ENCODE peak calls at places on chromosome 14, in six cellular contexts. O, Y, E, J, H and R are unnamed samples.

GRCh38 chr14:73216035-73216434 is 21.3 kb upstream of the PAPLN start:
- DNase-seq in H (no peak), E (no peak), J (no peak), Y (no peak), O (no peak), R (no peak)

GRCh38 chr14:52458721-52459085 is 93.6 kb downstream of the TXNDC16 start:
- DNase-seq in H (no peak), E (no peak), J (no peak), O (no peak), Y (no peak), R (no peak)

GRCh38 chr14:24298892-24299254 is 707 bp downstream of the DHRS1 start:
- DNase-seq in Y (no peak), O (peak), J (peak), E (peak), H (peak), R (peak)

GRCh38 chr14:23951590-23952143 is 1.9 kb upstream of the DHRS4 start:
- DNase-seq in Y (no peak), O (no peak), H (no peak), J (no peak), E (no peak), R (peak)

GRCh38 chr14:37597538-37598084 is 2.2 kb downstream of the TTC6 start:
- DNase-seq in O (no peak), Y (no peak), J (no peak), H (peak), E (no peak), R (no peak)

GRCh38 chr14:23423657-23424056 is 11.8 kb downstream of the MYH7 start:
- DNase-seq in O (no peak), E (no peak), Y (no peak), J (no peak), H (no peak), R (no peak)

GRCh38 chr14:69259531-69260245 is at the start of gene GALNT16:
- DNase-seq in H (peak), E (no peak), J (peak), O (peak), Y (no peak), R (no peak)

GRCh38 chr14:51953996-51954395 is 35.4 kb upstream of the RTRAF start:
- DNase-seq in H (no peak), J (no peak), E (no peak), Y (no peak), O (no peak), R (no peak)

GRCh38 chr14:57136669-57137068 is 132.0 kb downstream of the EXOC5 start:
- DNase-seq in J (no peak), Y (no peak), E (no peak), H (no peak), O (no peak), R (no peak)

GRCh38 chr14:32507029-32507984 is 178.2 kb downstream of the AKAP6 start:
- DNase-seq in E (no peak), Y (no peak), O (no peak), H (peak), J (no peak), R (no peak)

GRCh38 chr14:20807304-20807956 is 4.8 kb upstream of the RNASE1 start:
- DNase-seq in H (no peak), O (no peak), Y (no peak), E (no peak), J (peak), R (no peak)

GRCh38 chr14:33118653-33119052 is 180.0 kb downstream of the NPAS3 start:
- DNase-seq in J (no peak), O (no peak), E (no peak), Y (no peak), H (no peak), R (no peak)

GRCh38 chr14:37585101-37585479 is 10.0 kb downstream of the FOXA1 start:
- DNase-seq in Y (no peak), E (no peak), H (no peak), J (no peak), O (no peak), R (no peak)

GRCh38 chr14:57816568-57817284 is 49.2 kb downstream of the SLC35F4 start:
- DNase-seq in H (no peak), E (no peak), Y (no peak), J (no peak), O (no peak), R (no peak)

GRCh38 chr14:24207625-24208024 is 2.1 kb downstream of the TSSK4 start:
- DNase-seq in J (no peak), E (no peak), Y (no peak), O (no peak), H (no peak), R (no peak)

GRCh38 chr14:31855262-31855661 is 221.8 kb upstream of the ARHGAP5 start:
- DNase-seq in J (no peak), Y (no peak), H (no peak), E (no peak), O (no peak), R (peak)

GRCh38 chr14:64703393-64704144 is 655 bp upstream of the PLEKHG3 start:
- DNase-seq in O (no peak), J (peak), E (no peak), H (no peak), Y (no peak), R (no peak)

GRCh38 chr14:64410084-64410774 is 22.1 kb downstream of the MTHFD1 start:
- DNase-seq in O (no peak), Y (no peak), H (peak), E (peak), J (no peak), R (peak)

GRCh38 chr14:64993263-64993662 is 6.6 kb downstream of the FNTB start:
- DNase-seq in J (peak), Y (no peak), E (peak), H (no peak), O (no peak), R (no peak)

GRCh38 chr14:77099425-77100167 is 1.5 kb downstream of the CIPC start:
- DNase-seq in E (peak), Y (no peak), J (peak), O (peak), H (no peak), R (no peak)

GRCh38 chr14:28763914-28764848 is 2.4 kb upstream of the FOXG1 start:
- DNase-seq in J (no peak), Y (no peak), E (no peak), H (no peak), O (no peak), R (no peak)

GRCh38 chr14:20278414-20278813 is 27.3 kb downstream of the TTC5 start:
- DNase-seq in O (peak), E (peak), H (no peak), Y (no peak), J (peak), R (no peak)

GRCh38 chr14:50875359-50876090 is 3.7 kb downstream of the ABHD12B start:
- DNase-seq in O (no peak), Y (peak), E (peak), H (no peak), J (no peak), R (peak)

DNA sequence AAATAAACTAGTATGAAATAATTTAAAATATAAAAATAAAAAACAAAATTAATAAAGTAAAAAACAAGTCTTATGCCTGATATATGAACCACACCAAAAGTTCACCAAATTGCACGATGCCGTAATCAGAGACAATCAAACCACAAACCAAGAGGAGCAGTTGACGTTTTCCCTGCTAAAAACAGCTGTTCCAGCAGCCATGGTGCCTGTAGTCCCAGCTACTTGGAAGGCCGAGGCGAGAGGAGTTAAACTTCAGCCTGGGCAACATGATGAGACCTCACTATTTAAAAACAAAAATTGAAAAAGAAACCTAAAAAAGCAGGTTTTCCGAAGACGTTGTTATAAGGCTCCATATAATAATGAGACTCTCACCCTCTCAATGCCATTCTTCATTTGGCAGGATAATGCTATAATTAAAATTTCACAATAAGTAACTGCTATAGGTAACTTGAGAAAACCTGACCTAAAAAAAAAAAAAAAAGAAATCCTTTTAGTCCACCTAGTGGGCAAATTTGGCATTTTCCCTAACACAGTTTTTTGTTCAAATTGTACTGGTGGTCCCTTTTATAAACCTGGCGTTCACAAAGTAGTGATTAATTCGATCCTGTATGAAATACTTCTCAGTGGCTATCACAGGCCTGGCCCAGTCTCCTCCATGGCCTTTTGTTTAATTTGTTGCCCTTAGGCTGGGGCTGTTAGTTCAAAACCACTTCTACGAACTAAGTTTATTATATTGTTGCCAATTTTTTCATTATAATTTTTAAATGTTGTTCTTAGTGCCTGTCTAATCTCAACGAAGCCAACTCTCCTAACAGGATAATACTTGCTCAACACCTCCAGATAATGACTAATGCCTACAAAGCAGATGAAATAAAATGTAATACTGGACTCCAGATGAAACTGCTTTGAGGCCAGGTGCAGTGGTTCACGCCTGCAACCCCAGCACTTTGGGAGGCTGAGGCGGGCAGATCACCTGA is 62.1 kb downstream of the TNFAIP2 start:
- DNase-seq in Y (no peak), E (peak), J (peak), H (peak), O (no peak), R (peak)
- TF ChIP-seq MYC in Y (no peak), E (no peak), J (no peak), H (no peak), O (no peak), R (no peak)

GRCh38 chr14:67998804-67999203 is 179.2 kb downstream of the RAD51B start:
- DNase-seq in J (no peak), Y (no peak), E (no peak), O (no peak), H (no peak), R (no peak)
- TF ChIP-seq MYC in J (no peak), Y (no peak), E (no peak), O (no peak), H (no peak), R (no peak)

DNA sequence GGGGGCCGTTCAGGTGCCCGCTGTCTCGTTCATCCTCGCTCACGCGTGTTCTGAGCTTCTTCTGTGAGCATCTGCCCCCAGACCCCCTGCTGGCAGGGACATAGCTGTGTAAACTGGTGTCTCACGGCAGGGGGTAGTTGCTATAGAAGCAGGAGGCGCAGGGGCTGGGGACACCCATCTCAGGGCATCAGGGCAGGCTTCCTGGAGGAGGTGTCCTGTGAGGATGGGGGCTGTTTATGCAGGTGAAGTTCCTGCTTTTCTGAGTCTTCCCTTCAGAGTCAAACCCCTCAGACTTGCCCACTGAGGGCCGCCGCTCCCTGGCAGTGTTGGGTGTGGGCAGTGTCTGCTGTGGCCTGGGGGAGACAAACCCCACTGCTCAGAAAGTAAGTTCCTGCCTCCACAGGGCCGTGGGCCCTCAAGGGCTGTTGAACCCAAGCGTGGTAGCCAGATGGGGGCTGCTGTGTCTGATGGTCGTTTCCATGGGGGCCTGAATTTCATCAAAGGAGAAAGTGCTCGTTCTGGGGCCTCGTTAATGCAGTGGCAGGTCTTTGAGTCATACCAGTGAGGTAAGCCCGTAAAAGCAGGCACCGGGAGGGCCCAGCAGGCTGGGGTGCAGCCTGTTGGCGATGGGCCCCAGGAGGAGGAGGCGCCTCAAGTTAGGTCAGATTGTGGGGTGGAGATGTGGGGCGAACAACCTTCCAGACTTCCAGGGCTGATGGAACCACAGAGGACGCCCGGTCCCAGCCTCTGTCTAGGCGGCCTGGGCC is 23.4 kb downstream of the KIF26A start:
- DNase-seq in E (no peak), O (no peak), Y (no peak), J (no peak), H (no peak), R (no peak)
- TF ChIP-seq MYC in E (no peak), O (no peak), Y (no peak), J (no peak), H (no peak), R (no peak)

GRCh38 chr14:102481791-102482238 is 27.8 kb downstream of the ANKRD9 start:
- DNase-seq in O (no peak), Y (no peak), J (no peak), E (no peak), H (peak), R (peak)

GRCh38 chr14:102479107-102479506 is 30.5 kb downstream of the ANKRD9 start:
- DNase-seq in J (no peak), O (no peak), H (no peak), Y (no peak), E (no peak), R (no peak)

GRCh38 chr14:102479777-102480176 is 29.8 kb downstream of the ANKRD9 start:
- DNase-seq in J (no peak), Y (no peak), H (no peak), E (no peak), O (no peak), R (no peak)

GRCh38 chr14:102484316-102484715 is 25.3 kb downstream of the ANKRD9 start:
- DNase-seq in E (no peak), H (no peak), J (no peak), Y (no peak), O (no peak), R (no peak)

DNA sequence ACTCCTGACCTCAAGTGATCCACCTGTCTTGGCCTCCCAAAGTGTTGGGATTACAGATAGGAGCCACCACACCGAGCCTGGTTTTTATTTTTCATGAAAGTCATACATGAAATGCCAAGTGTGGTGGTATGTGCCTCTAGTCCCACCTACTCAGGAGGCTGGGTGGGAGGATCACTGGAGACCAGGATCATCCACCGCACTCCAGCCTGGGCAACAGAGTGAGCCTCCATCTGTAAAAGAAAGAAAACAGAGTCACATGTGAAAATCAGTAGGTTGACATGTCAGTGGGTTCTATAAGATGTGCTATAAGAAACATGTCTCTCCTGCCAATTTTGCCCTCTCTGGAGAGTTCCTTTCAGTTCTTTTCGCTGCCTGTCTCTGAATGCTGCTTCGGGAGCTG is 28.2 kb downstream of the ANKRD9 start:
- DNase-seq in E (no peak), O (no peak), J (no peak), Y (no peak), H (no peak), R (no peak)
- TF ChIP-seq MYC in E (no peak), O (no peak), J (no peak), Y (no peak), H (no peak), R (no peak)

GRCh38 chr14:93155667-93156066 is 29.0 kb downstream of the MOAP1 start:
- DNase-seq in H (no peak), J (no peak), E (no peak), O (no peak), Y (no peak), R (no peak)

GRCh38 chr14:93148979-93149378 is 33.3 kb upstream of the ITPK1 start:
- DNase-seq in H (no peak), O (peak), J (no peak), E (no peak), Y (no peak), R (no peak)

GRCh38 chr14:93146119-93146518 is 30.4 kb upstream of the ITPK1 start:
- DNase-seq in H (no peak), Y (no peak), O (no peak), E (no peak), J (no peak), R (no peak)

GRCh38 chr14:93150227-93151206 is 34.2 kb downstream of the MOAP1 start:
- DNase-seq in O (no peak), H (no peak), Y (no peak), J (peak), E (no peak), R (peak)
- TF ChIP-seq MYC in O (no peak), H (no peak), Y (no peak), J (no peak), E (no peak), R (no peak)

DNA sequence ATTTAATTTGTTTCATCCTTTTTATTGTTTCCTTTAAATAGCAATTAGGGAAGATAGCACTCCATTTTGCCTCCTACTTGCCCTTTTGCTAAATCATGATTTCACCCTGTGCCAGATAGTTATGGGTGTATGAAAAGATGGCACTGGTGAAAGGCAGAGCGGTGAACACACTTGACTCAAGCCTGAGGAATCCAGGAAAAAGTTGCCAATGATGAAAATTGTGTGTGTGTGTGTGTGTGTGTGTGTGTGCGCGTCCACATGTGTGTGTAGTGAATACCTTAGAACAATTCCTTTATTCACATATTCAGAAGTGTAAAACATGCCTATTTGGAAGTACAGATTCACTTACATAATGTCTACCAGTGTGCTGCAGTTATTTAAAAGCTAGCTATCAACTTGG is 123.8 kb downstream of the PTCSC3 start:
- DNase-seq in H (no peak), O (no peak), Y (no peak), J (no peak), E (no peak), R (no peak)
- TF ChIP-seq MYC in H (no peak), O (no peak), Y (no peak), J (no peak), E (no peak), R (no peak)

GRCh38 chr14:61564623-61565091 is 130.7 kb upstream of the HIF1A start:
- DNase-seq in E (peak), Y (no peak), O (peak), H (peak), J (peak), R (peak)
- TF ChIP-seq MYC in E (no peak), Y (no peak), O (no peak), H (no peak), J (no peak), R (no peak)